ENCODE peak calls at places on chromosomes 16 and 17, in ten cellular contexts. N, E, P, T, G, U, M, W, B and Q are unnamed samples.

GRCh38 chr16:19127674-19128131 is 13.9 kb downstream of the ITPRIPL2 start:
- DNase-seq in T (no peak), U (no peak), M (no peak), B (no peak), W (no peak), G (no peak), P (no peak), N (no peak), E (no peak), Q (no peak)

GRCh38 chr17:42275527-42276358 is 448 bp downstream of the STAT5B start:
- DNase-seq in T (no peak), P (peak; percentile 74), N (peak; percentile 78), E (peak; percentile 45), W (peak; percentile 56), G (peak; percentile 38), M (peak; percentile 28), B (no peak), U (peak; percentile 48), Q (peak; percentile 39)

GRCh38 chr17:14156689-14157088 is 80.0 kb downstream of the CDRT15 start:
- DNase-seq in W (no peak), P (no peak), B (no peak), M (no peak), G (no peak), E (no peak), N (no peak), T (no peak), U (no peak), Q (no peak)

GRCh38 chr16:72501739-72502653 is 330.0 kb upstream of the PMFBP1 start:
- DNase-seq in M (peak; percentile 54), T (no peak), W (no peak), P (no peak), B (peak; percentile 16), G (peak; percentile 55), E (peak; percentile 53), U (no peak), N (peak; percentile 74), Q (peak; percentile 15)

GRCh38 chr16:75288596-75289120 is 37.2 kb upstream of the BCAR1 start:
- DNase-seq in B (no peak), N (no peak), G (no peak), W (peak; percentile 73), M (no peak), U (peak; percentile 75), P (peak; percentile 77), E (no peak), T (no peak), Q (peak; percentile 56)

GRCh38 chr16:89782489-89782888 is 34.0 kb downstream of the FANCA start:
- DNase-seq in P (no peak), N (no peak), E (no peak), U (no peak), M (no peak), T (no peak), G (no peak), B (no peak), W (no peak), Q (no peak)

GRCh38 chr17:63116967-63117366 is 150.9 kb downstream of the TANC2 start:
- DNase-seq in U (no peak), W (no peak), G (peak; percentile 89), N (no peak), M (no peak), P (no peak), E (no peak), B (no peak), T (no peak), Q (no peak)

GRCh38 chr17:34287858-34288257 is 2.3 kb downstream of the CCL11 start:
- DNase-seq in M (no peak), N (no peak), U (no peak), P (no peak), B (no peak), W (no peak), T (no peak), G (no peak), E (no peak), Q (no peak)

GRCh38 chr17:76248013-76248782 is 7.9 kb upstream of the RNF157 start:
- DNase-seq in N (no peak), G (no peak), W (no peak), M (no peak), B (no peak), P (no peak), E (peak; percentile 62), T (no peak), U (no peak), Q (no peak)

GRCh38 chr17:76247304-76247703 is 7.0 kb upstream of the RNF157 start:
- DNase-seq in B (no peak), T (no peak), E (no peak), U (no peak), N (no peak), P (no peak), W (no peak), M (no peak), G (no peak), Q (no peak)

GRCh38 chr17:76250141-76250540 is 9.8 kb upstream of the RNF157 start:
- DNase-seq in W (no peak), N (no peak), M (no peak), B (peak; percentile 67), T (no peak), G (no peak), P (no peak), U (no peak), E (no peak), Q (no peak)

GRCh38 chr17:76243826-76244679 is 3.8 kb upstream of the RNF157 start:
- DNase-seq in G (no peak), U (no peak), M (no peak), B (no peak), N (no peak), W (peak; percentile 47), T (no peak), E (no peak), P (no peak), Q (no peak)

DNA sequence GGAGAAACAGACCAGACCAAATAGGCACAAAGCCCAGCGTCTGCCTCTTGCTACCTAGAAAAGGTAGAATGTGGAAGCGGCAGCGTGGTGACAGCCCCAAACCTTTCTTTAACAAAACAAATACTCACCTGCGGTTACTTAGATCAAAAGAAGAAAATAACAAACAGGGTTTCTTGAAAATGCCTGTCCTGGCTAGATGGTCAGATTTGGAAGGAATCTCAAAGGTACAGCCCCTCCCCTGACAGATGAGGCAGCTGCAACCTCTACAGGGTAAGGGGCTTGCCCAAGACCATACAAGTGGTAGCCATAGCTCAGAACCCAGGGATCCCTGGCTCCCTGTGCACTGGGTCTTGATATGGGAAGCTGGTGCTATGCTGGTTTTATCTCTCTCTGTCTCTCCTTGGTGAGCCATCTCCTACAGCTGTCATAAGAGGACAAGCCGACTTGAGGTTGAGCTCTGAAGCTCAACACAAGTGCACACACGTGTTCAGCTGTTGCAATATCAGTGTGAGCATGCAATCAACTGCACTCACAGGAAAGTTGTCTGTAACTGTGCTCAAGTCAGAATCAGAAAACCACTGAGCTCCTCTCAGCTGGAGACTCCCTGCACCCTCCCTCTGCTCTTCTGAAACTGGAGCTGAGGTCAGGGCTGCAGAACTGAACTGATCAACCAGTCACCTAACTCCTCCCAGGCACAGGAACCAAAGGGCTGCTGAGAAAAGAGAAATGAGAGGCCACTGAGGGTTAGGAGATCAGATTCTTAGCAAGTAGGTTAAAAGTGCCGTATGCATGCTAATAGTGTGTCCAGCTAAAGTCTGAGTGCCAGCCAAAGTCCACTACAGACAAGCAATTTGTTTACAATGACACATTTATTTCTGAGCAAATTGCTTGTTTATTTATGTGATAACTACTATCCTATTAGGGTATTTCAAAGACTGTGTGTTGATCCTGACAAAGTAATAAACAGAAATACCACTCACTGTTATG is 6.1 kb upstream of the RNF157 start:
- DNase-seq in M (no peak), G (no peak), U (no peak), P (no peak), N (peak; percentile 63), B (peak; percentile 98), E (peak; percentile 65), W (peak; percentile 68), T (no peak), Q (no peak)
- H3K27ac ChIP-seq in M (peak overlapping the region; percentile 1), G (no peak overlapping the region), U (peak overlapping the region; percentile 61), P (peak overlapping the region; percentile 63), N (peak overlapping the region; percentile 14), B (peak overlapping the region; percentile 90), E (no peak overlapping the region), W (peak overlapping the region; percentile 5), T (no peak overlapping the region), Q (peak overlapping the region; percentile 65)

DNA sequence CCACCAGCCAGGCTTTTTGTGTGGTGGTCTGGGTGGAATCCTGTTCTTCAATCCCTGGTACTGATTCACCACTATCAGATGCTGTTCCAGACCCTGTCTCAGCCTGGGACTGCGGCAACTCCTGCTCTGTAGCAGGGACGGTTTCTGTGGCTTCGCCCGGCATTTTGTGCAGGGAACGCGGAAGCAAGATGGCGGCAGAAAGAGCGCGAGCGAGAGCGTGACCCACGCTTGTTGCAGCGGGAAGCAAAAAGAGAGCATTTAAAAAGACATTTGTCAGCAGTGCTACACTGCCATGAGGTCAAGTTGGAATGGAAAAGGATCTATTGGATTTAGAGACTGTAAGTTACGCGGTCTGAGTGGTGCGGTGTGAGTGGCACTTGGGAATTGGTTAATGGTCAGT is at the start of gene NACA2:
- DNase-seq in M (no peak), N (no peak), E (no peak), G (no peak), B (no peak), P (no peak), U (no peak), W (no peak), T (no peak), Q (no peak)
- H3K27ac ChIP-seq in M (no peak within 1 kb of the TSS), N (no peak within 1 kb of the TSS), E (no peak within 1 kb of the TSS), G (no peak within 1 kb of the TSS), B (no peak within 1 kb of the TSS), P (no peak within 1 kb of the TSS), U (no peak within 1 kb of the TSS), W (no peak within 1 kb of the TSS), T (no peak within 1 kb of the TSS), Q (no peak within 1 kb of the TSS)

GRCh38 chr17:77370536-77370935 is 229.8 kb downstream of the SEC14L1 start:
- DNase-seq in N (no peak), G (no peak), P (peak; percentile 33), W (no peak), U (no peak), B (no peak), M (no peak), T (no peak), E (no peak), Q (no peak)
- H3K27ac ChIP-seq in N (no peak overlapping the region), G (no peak overlapping the region), P (peak overlapping the region; percentile 95), W (no peak overlapping the region), U (no peak overlapping the region), B (peak overlapping the region; percentile 97), M (no peak overlapping the region), T (no peak overlapping the region), E (no peak overlapping the region), Q (no peak overlapping the region)

GRCh38 chr16:85679870-85680269 is 8.9 kb downstream of the GINS2 start:
- DNase-seq in M (no peak), E (no peak), W (no peak), B (no peak), T (no peak), U (no peak), P (peak; percentile 57), G (no peak), N (no peak), Q (no peak)

GRCh38 chr16:85678821-85679220 is 9.9 kb downstream of the GINS2 start:
- DNase-seq in B (no peak), M (no peak), W (no peak), G (no peak), U (no peak), E (no peak), T (no peak), N (no peak), P (peak; percentile 19), Q (no peak)

GRCh38 chr16:85681255-85681654 is 7.5 kb downstream of the GINS2 start:
- DNase-seq in E (peak; percentile 78), U (no peak), G (no peak), T (no peak), N (no peak), M (no peak), P (peak; percentile 28), B (no peak), W (no peak), Q (no peak)

GRCh38 chr16:85682516-85682915 is 6.2 kb downstream of the GINS2 start:
- DNase-seq in T (no peak), N (no peak), U (no peak), E (no peak), B (no peak), W (no peak), G (no peak), M (no peak), P (peak; percentile 51), Q (no peak)

GRCh38 chr16:85680352-85680944 is 8.3 kb downstream of the GINS2 start:
- DNase-seq in M (no peak), P (peak; percentile 30), U (no peak), W (no peak), E (no peak), N (no peak), B (no peak), T (no peak), G (no peak), Q (no peak)
- H3K27ac ChIP-seq in M (no peak overlapping the region), P (peak overlapping the region; percentile 31), U (no peak overlapping the region), W (no peak overlapping the region), E (peak overlapping the region; percentile 50), N (no peak overlapping the region), B (no peak overlapping the region), T (no peak overlapping the region), G (no peak overlapping the region), Q (no peak overlapping the region)